ENCODE peak calls at places on chromosomes 1 and 21, in nine cellular contexts. H is neural progenitor cell, G is hepatocyte, I is GM23338, K is MM.1S, V is OCI-LY7, C is HCT116, N is PC-3, Q is SK-N-SH. A is an unnamed sample.

GRCh38 chr21:33339938-33340337 is 15.2 kb downstream of the IFNAR1 start:
- DNase-seq in H (no peak), G (no peak), I (no peak), K (no peak), V (no peak), C (no peak), N (no peak), Q (no peak), A (no peak)

GRCh38 chr1:95207223-95207935 is 26.6 kb upstream of the RWDD3 start:
- DNase-seq in H (no peak), G (no peak), I (no peak), K (no peak), V (no peak), C (no peak), N (no peak), Q (peak; percentile 35), A (no peak)

GRCh38 chr1:51433269-51433971 is 85.6 kb downstream of the EPS15 start:
- DNase-seq in H (no peak), G (no peak), I (no peak), K (peak; percentile 34), V (peak; percentile 33), C (no peak), N (peak; percentile 51), Q (no peak), A (no peak)

GRCh38 chr1:224116131-224116530 is 2.2 kb downstream of the FBXO28 start:
- DNase-seq in H (peak; percentile 42), G (peak; percentile 46), I (peak; percentile 66), K (peak; percentile 82), V (peak; percentile 78), C (peak; percentile 56), N (peak; percentile 82), Q (peak; percentile 26), A (peak; percentile 73)

GRCh38 chr1:169049258-169049936 is 57.1 kb upstream of the ATP1B1 start:
- DNase-seq in H (no peak), G (no peak), I (no peak), K (no peak), V (no peak), C (no peak), N (no peak), Q (no peak), A (no peak)

GRCh38 chr1:63621698-63622097 is 28.5 kb downstream of the PGM1 start:
- DNase-seq in H (no peak), G (no peak), I (no peak), K (no peak), V (no peak), C (no peak), N (no peak), Q (no peak), A (peak; percentile 65)

GRCh38 chr21:38897532-38898421 is 92.0 kb downstream of the ETS2 start:
- DNase-seq in H (no peak), G (no peak), I (no peak), K (peak; percentile 53), V (peak; percentile 68), C (no peak), N (no peak), Q (no peak), A (no peak)

GRCh38 chr1:185627136-185627535 is 107.1 kb upstream of the HMCN1 start:
- DNase-seq in H (no peak), G (no peak), I (no peak), K (no peak), V (no peak), C (no peak), N (no peak), Q (no peak), A (no peak)

GRCh38 chr1:33117440-33118085 is 36.6 kb downstream of the AZIN2 start:
- DNase-seq in H (no peak), G (no peak), I (no peak), K (no peak), V (no peak), C (no peak), N (no peak), Q (no peak), A (no peak)

GRCh38 chr1:47351305-47351704 is 17.7 kb downstream of the CMPK1 start:
- DNase-seq in H (no peak), G (no peak), I (no peak), K (peak; percentile 17), V (no peak), C (no peak), N (peak; percentile 34), Q (no peak), A (peak; percentile 49)

GRCh38 chr1:13702425-13703127 is 2.6 kb downstream of the PRDM2 start:
- DNase-seq in H (no peak), G (no peak), I (no peak), K (no peak), V (peak; percentile 81), C (no peak), N (no peak), Q (no peak), A (no peak)

GRCh38 chr1:53346007-53346813 is 18.3 kb upstream of the LRP8 start:
- DNase-seq in H (no peak), G (no peak), I (no peak), K (no peak), V (no peak), C (no peak), N (no peak), Q (peak; percentile 68), A (no peak)

GRCh38 chr1:223207293-223208066 is 64.4 kb upstream of the TLR5 start:
- DNase-seq in H (no peak), G (no peak), I (no peak), K (no peak), V (no peak), C (no peak), N (no peak), Q (no peak), A (peak; percentile 42)

GRCh38 chr21:16279658-16280581 is 550.1 kb downstream of the USP25 start:
- DNase-seq in H (peak; percentile 77), G (peak; percentile 33), I (peak; percentile 62), K (no peak), V (no peak), C (no peak), N (no peak), Q (no peak), A (peak; percentile 71)

GRCh38 chr1:34759472-34760357 is at the start of gene GJB4:
- DNase-seq in H (no peak), G (peak; percentile 45), I (peak; percentile 61), K (no peak), V (no peak), C (no peak), N (no peak), Q (no peak), A (no peak)

GRCh38 chr1:17274186-17275170 is 25.6 kb downstream of the PADI3 start:
- DNase-seq in H (peak; percentile 72), G (peak; percentile 35), I (peak; percentile 75), K (no peak), V (peak; percentile 32), C (peak; percentile 42), N (peak; percentile 65), Q (peak; percentile 76), A (peak; percentile 58)

GRCh38 chr1:170415734-170416372 is 116.1 kb upstream of the GORAB start:
- DNase-seq in H (no peak), G (peak; percentile 46), I (no peak), K (no peak), V (no peak), C (no peak), N (no peak), Q (no peak), A (no peak)

GRCh38 chr1:199302554-199302953 is 663.7 kb downstream of the PTPRC start:
- DNase-seq in H (no peak), G (no peak), I (no peak), K (no peak), V (no peak), C (no peak), N (peak; percentile 74), Q (no peak), A (peak; percentile 53)

GRCh38 chr1:179141592-179142244 is 59.8 kb downstream of the TOR3A start:
- DNase-seq in H (peak; percentile 37), G (no peak), I (no peak), K (no peak), V (no peak), C (no peak), N (peak; percentile 56), Q (no peak), A (peak; percentile 92)

DNA sequence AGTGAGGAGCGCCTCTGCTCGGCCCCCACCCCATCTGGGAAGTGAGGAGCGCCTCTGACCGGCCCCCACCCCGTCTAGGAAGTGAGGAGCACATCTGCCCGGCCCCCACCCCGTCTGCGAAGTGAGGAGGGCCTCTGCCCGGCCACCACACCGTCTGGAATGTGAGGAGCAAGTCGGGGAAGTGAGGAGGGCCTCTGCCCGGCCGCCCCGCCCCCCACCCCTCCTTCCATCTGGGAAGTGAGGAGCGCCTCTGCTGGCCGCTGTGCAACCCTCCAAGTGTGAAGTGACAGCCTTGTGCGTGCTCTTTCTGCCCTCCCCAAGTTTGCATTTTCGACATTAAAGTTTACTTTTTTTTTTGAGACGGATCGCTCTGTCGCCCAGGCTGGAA is 5.1 kb upstream of the ZZZ3 start:
- DNase-seq in H (peak; percentile 86), G (peak; percentile 65), I (peak; percentile 91), K (no peak), V (peak; percentile 43), C (peak; percentile 13), N (no peak), Q (no peak), A (peak; percentile 46)
- TF ChIP-seq EZH2phosphoT487 in H (no peak), G (no peak), I (no peak), K (no peak), V (no peak), C (no peak), N (no peak), Q (no peak), A (no peak)

GRCh38 chr1:175539986-175540385 is 203.4 kb downstream of the TNR start:
- DNase-seq in H (no peak), G (no peak), I (no peak), K (no peak), V (no peak), C (no peak), N (no peak), Q (no peak), A (no peak)
- TF ChIP-seq EZH2phosphoT487 in H (no peak), G (no peak), I (no peak), K (no peak), V (no peak), C (no peak), N (no peak), Q (no peak), A (no peak)

DNA sequence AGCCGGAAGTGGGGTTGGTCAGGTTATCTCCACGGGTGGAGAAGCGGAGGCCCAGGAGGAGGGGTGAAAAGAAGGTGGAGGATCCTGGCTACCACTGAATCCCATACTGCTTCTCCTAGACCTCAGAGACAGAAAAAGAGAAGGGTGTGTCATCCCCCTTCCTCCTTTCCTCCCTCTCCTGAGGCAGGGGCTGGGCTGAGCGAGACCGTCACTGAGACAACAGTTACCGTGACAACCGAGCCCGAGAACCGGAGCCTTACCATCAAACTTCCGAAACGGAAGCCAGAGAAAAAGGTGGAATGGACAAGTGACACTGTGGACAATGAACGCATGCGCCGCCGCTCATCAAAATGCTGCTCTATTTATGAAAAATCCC is 42.1 kb upstream of the NBPF3 start:
- DNase-seq in H (peak; percentile 75), G (no peak), I (peak; percentile 85), K (no peak), V (no peak), C (no peak), N (no peak), Q (no peak), A (no peak)
- TF ChIP-seq EZH2phosphoT487 in H (no peak), G (no peak), I (no peak), K (no peak), V (no peak), C (no peak), N (no peak), Q (no peak), A (no peak)

DNA sequence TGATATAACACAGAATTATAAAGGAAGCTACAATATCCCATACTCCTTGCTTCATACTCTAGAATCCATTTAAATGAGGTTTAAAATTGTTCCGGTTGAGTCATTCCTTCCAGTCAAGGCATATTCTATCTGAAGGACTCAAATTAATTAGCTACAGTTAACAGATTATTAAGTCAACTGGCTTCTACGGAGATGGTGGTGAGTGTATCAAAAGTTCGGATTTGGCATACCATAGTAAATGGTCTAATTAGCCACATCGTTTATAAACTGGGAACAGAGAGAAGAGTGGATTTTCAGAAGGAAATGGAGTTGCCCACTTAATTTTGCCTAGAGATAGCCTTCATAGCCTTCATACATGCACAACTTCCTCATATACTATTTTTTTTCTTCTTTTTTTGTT is 1095.3 kb downstream of the TTLL7 start:
- DNase-seq in H (no peak), G (no peak), I (no peak), K (no peak), V (no peak), C (no peak), N (no peak), Q (no peak), A (no peak)
- TF ChIP-seq EZH2phosphoT487 in H (no peak), G (no peak), I (no peak), K (no peak), V (no peak), C (no peak), N (no peak), Q (no peak), A (no peak)

A was measured in GM23248.